ENCODE peak calls at places on chromosomes 2 and 18, in five cellular contexts. A, S, J, I and Q are unnamed samples.
A peak's percentile ranks its signal among the peaks of the same experiment; 100 is the strongest.

GRCh38 chr18:24868760-24869237 is 408.4 kb downstream of the HRH4 start:
- DNase-seq in A (no peak), S (no peak), J (no peak), I (no peak), Q (no peak)

GRCh38 chr2:201559067-201559710 is 84.1 kb downstream of the TMEM237 start:
- DNase-seq in A (no peak), S (no peak), J (peak; percentile 73), I (no peak), Q (no peak)

GRCh38 chr2:212683346-212683745 is 144.7 kb upstream of the ERBB4 start:
- DNase-seq in A (no peak), S (no peak), J (no peak), I (no peak), Q (no peak)

GRCh38 chr18:22189431-22189830 is 20.0 kb downstream of the GATA6 start:
- DNase-seq in A (no peak), S (no peak), J (no peak), I (no peak), Q (no peak)

GRCh38 chr18:49020621-49021021 is 69.9 kb upstream of the SMAD7 start:
- DNase-seq in A (no peak), S (no peak), J (no peak), I (no peak), Q (peak; percentile 7)

GRCh38 chr2:240422683-240423329 is 12.7 kb upstream of the GPC1 start:
- DNase-seq in A (no peak), S (no peak), J (no peak), I (no peak), Q (no peak)

GRCh38 chr18:62449490-62450104 is 73.2 kb upstream of the ZCCHC2 start:
- DNase-seq in A (no peak), S (no peak), J (no peak), I (no peak), Q (no peak)

GRCh38 chr2:72159611-72160010 is 11.9 kb upstream of the CYP26B1 start:
- DNase-seq in A (no peak), S (no peak), J (no peak), I (no peak), Q (no peak)

GRCh38 chr2:110741491-110741980 is 9.2 kb downstream of the ACOXL start:
- DNase-seq in A (no peak), S (no peak), J (no peak), I (peak; percentile 54), Q (no peak)

GRCh38 chr18:72985686-72986085 is 117.9 kb upstream of the NETO1 start:
- DNase-seq in A (no peak), S (no peak), J (no peak), I (no peak), Q (no peak)

GRCh38 chr18:62486290-62486964 is 36.4 kb upstream of the ZCCHC2 start:
- DNase-seq in A (peak; percentile 69), S (no peak), J (no peak), I (no peak), Q (peak; percentile 41)

GRCh38 chr2:3099860-3100234 is 277.8 kb downstream of the EIPR1 start:
- DNase-seq in A (no peak), S (no peak), J (peak; percentile 67), I (no peak), Q (no peak)

GRCh38 chr2:18047896-18048657 is 169.6 kb downstream of the KCNS3 start:
- DNase-seq in A (no peak), S (no peak), J (no peak), I (no peak), Q (no peak)

GRCh38 chr18:67081866-67082265 is 434.7 kb downstream of the DSEL start:
- DNase-seq in A (no peak), S (no peak), J (no peak), I (peak; percentile 78), Q (no peak)

GRCh38 chr2:166637051-166637450 is 143.0 kb upstream of the SCN7A start:
- DNase-seq in A (no peak), S (no peak), J (no peak), I (no peak), Q (no peak)

GRCh38 chr2:148888003-148888501 is 13.0 kb downstream of the KIF5C start:
- DNase-seq in A (no peak), S (no peak), J (peak; percentile 79), I (peak; percentile 63), Q (no peak)

GRCh38 chr2:2636813-2637212 is 305.7 kb upstream of the MYT1L start:
- DNase-seq in A (no peak), S (no peak), J (no peak), I (no peak), Q (no peak)

GRCh38 chr2:227536445-227536844 is 62.2 kb upstream of the SCYGR2 start:
- DNase-seq in A (peak; percentile 3), S (no peak), J (no peak), I (no peak), Q (no peak)

GRCh38 chr2:162838141-162838500 is 446 bp downstream of the KCNH7 start:
- DNase-seq in A (no peak), S (no peak), J (no peak), I (no peak), Q (no peak)

GRCh38 chr2:27303093-27304025 is 4.9 kb downstream of the UCN start:
- DNase-seq in A (peak; percentile 86), S (no peak), J (peak; percentile 47), I (peak; percentile 91), Q (peak; percentile 41)

GRCh38 chr2:190235101-190235500 is 84.5 kb downstream of the HIBCH start:
- DNase-seq in A (no peak), S (no peak), J (no peak), I (no peak), Q (no peak)

GRCh38 chr2:100924520-100925451 is 77.3 kb upstream of the RPL31 start:
- DNase-seq in A (no peak), S (no peak), J (no peak), I (no peak), Q (peak; percentile 28)

GRCh38 chr2:162257416-162257815 is 14.2 kb upstream of the FAP start:
- DNase-seq in A (no peak), S (no peak), J (no peak), I (no peak), Q (no peak)

GRCh38 chr2:216943109-216943508 is 83.2 kb upstream of the TNP1 start:
- DNase-seq in A (no peak), S (no peak), J (no peak), I (no peak), Q (no peak)

GRCh38 chr2:47249427-47249826 is 94.3 kb upstream of the STPG4 start:
- DNase-seq in A (no peak), S (no peak), J (no peak), I (no peak), Q (no peak)

GRCh38 chr18:29191263-29191662 is 1014.3 kb upstream of the CDH2 start:
- DNase-seq in A (peak; percentile 1), S (no peak), J (no peak), I (peak; percentile 56), Q (no peak)

GRCh38 chr18:57505231-57505630 is 70.1 kb downstream of the ONECUT2 start:
- DNase-seq in A (no peak), S (no peak), J (no peak), I (no peak), Q (no peak)

GRCh38 chr2:34980689-34981088 is 1374.9 kb upstream of the CRIM1 start:
- DNase-seq in A (no peak), S (no peak), J (no peak), I (no peak), Q (no peak)

GRCh38 chr2:118255301-118255700 is 167.0 kb downstream of the INSIG2 start:
- DNase-seq in A (no peak), S (no peak), J (no peak), I (peak; percentile 40), Q (no peak)

GRCh38 chr18:8424481-8424880 is 184.8 kb upstream of the RAB12 start:
- DNase-seq in A (no peak), S (no peak), J (no peak), I (no peak), Q (no peak)

GRCh38 chr18:58321986-58322385 is 278.0 kb downstream of the NEDD4L start:
- DNase-seq in A (peak; percentile 50), S (peak; percentile 82), J (no peak), I (peak; percentile 71), Q (peak; percentile 74)

GRCh38 chr18:48896875-48897511 is 53.8 kb downstream of the SMAD7 start:
- DNase-seq in A (peak; percentile 98), S (peak; percentile 76), J (peak; percentile 87), I (peak; percentile 70), Q (peak; percentile 53)

GRCh38 chr2:38443021-38443541 is 66.0 kb upstream of the ATL2 start:
- DNase-seq in A (no peak), S (peak; percentile 82), J (no peak), I (no peak), Q (no peak)

GRCh38 chr2:119480718-119481142 is 43.6 kb downstream of the SCTR start:
- DNase-seq in A (peak; percentile 48), S (no peak), J (no peak), I (no peak), Q (no peak)
- H3K4me1 ChIP-seq in A (peaks cover 55% of the 10 kb centered on the region), S (no peaks in the 10 kb centered on the region), J (no peaks in the 10 kb centered on the region), I (peaks cover 3% of the 10 kb centered on the region), Q (peaks cover 3% of the 10 kb centered on the region)

GRCh38 chr2:219002395-219003266 is 9.4 kb upstream of the CRYBA2 start:
- DNase-seq in A (peak; percentile 54), S (no peak), J (no peak), I (peak; percentile 95), Q (peak; percentile 87)
- H3K4me3 ChIP-seq in A (peak overlapping the region; percentile 28), S (no peak overlapping the region), J (peak overlapping the region; percentile 5), I (peak overlapping the region; percentile 72), Q (peak overlapping the region; percentile 56)

DNA sequence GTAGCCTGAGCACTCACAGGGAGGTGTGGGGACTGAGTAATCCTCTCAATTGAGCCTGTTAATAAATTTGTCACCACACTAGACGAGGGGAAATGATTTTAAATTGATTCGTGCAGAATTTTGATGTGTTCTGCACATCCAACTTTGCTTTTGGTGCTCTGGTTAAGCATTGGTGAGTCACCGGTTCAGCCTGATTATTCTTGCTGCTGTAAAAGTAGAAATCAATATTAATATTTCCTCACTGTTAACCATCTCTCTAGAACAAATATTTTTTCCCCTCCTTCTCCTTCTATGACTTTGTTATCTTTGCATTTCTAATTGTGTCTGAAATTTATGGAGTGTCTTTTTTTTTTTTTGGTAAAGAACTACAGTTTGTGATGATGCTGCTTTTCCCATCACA is 482.1 kb downstream of the TSN start:
- DNase-seq in A (no peak), S (no peak), J (no peak), I (no peak), Q (no peak)
- TF ChIP-seq POLR2AphosphoS5 in A (no peak), S (no peak), J (no peak), I (no peak), Q (no peak)

GRCh38 chr2:54599914-54600313 is 123.5 kb upstream of the EML6 start:
- DNase-seq in A (no peak), S (peak; percentile 74), J (no peak), I (no peak), Q (peak; percentile 63)

GRCh38 chr2:54598347-54599325 is 124.8 kb upstream of the EML6 start:
- DNase-seq in A (no peak), S (peak; percentile 76), J (no peak), I (no peak), Q (no peak)

GRCh38 chr2:54601339-54601738 is 122.1 kb upstream of the EML6 start:
- DNase-seq in A (no peak), S (no peak), J (no peak), I (no peak), Q (no peak)

GRCh38 chr2:54597153-54597827 is 126.2 kb upstream of the EML6 start:
- DNase-seq in A (no peak), S (peak; percentile 90), J (no peak), I (no peak), Q (peak; percentile 68)

DNA sequence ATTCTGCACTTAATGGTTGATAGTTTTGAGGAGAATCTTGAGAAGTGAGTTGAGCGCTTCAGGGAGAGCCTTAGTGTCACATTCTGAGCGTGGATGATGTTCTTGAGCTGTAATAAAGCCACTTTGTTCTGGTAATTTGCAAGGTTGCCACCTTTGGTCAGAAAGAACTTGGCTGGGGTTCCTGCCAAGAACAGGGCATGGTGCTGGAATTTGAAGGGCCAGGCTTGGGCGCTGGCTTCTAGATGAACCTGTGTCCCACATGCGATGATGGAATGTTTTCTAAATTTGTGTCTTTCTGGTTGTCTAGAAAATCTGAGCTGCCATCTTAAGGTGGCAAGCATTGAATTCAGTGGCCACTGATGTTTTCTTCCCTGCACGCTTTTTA is 124.1 kb upstream of the EML6 start:
- DNase-seq in A (no peak), S (no peak), J (no peak), I (no peak), Q (peak; percentile 40)
- H3K4me1 ChIP-seq in A (peaks cover 95% of the 10 kb centered on the region), S (peaks cover 87% of the 10 kb centered on the region), J (peaks cover 65% of the 10 kb centered on the region), I (peaks cover 28% of the 10 kb centered on the region), Q (peaks cover 93% of the 10 kb centered on the region)